ENCODE peak calls at places on chromosomes 12 and 14, in five cellular contexts. N, M, B, A and I are unnamed samples. For H3K27me3, H3K36me3 and H3K4me1, the result is how much of the 10 kb centered on the place peaks cover.

GRCh38 chr12:75315518-75315917 is 14.6 kb downstream of the CAPS2 start:
- DNase-seq in B (no peak), A (peak), M (no peak), N (no peak), I (no peak)

GRCh38 chr12:109696485-109697269 is 16.9 kb upstream of the FAM222A start:
- DNase-seq in N (no peak), M (no peak), A (peak), B (no peak), I (no peak)

GRCh38 chr14:57634335-57634734 is 140.7 kb upstream of the CCDC198 start:
- DNase-seq in M (no peak), A (no peak), N (peak), B (no peak), I (no peak)

GRCh38 chr12:92076106-92076505 is 69.5 kb downstream of the BTG1 start:
- DNase-seq in N (no peak), M (no peak), B (no peak), A (no peak), I (no peak)

GRCh38 chr12:126447346-126447745 is 1382.1 kb downstream of the AACS start:
- DNase-seq in B (no peak), N (no peak), M (no peak), A (no peak), I (no peak)

GRCh38 chr12:22321620-22322019 is 12.9 kb downstream of the ST8SIA1 start:
- DNase-seq in B (peak), A (peak), M (no peak), N (no peak), I (no peak)

GRCh38 chr14:84546236-84546635 is 983.7 kb upstream of the FLRT2 start:
- DNase-seq in N (no peak), B (no peak), A (no peak), M (no peak), I (no peak)

GRCh38 chr12:122137229-122137628 is 36.8 kb downstream of the IL31 start:
- DNase-seq in B (no peak), N (peak), M (no peak), A (no peak), I (no peak)

GRCh38 chr12:100528044-100528443 is 45.4 kb upstream of the GAS2L3 start:
- DNase-seq in A (no peak), M (no peak), B (no peak), N (no peak), I (no peak)

GRCh38 chr12:77122236-77122635 is 56.9 kb upstream of the E2F7 start:
- DNase-seq in N (no peak), B (peak), A (peak), M (no peak), I (no peak)

GRCh38 chr12:90102957-90103652 is 394.5 kb upstream of the ATP2B1 start:
- DNase-seq in B (peak), N (no peak), A (peak), M (no peak), I (no peak)

GRCh38 chr12:47903151-47903611 is 1.6 kb downstream of the VDR start:
- DNase-seq in A (peak), M (no peak), B (peak), N (peak), I (peak)

GRCh38 chr12:27104546-27104945 is 22.2 kb upstream of the C12orf71 start:
- DNase-seq in B (peak), N (no peak), M (no peak), A (no peak), I (no peak)

GRCh38 chr12:88299567-88300101 is 157.5 kb downstream of the TMTC3 start:
- DNase-seq in A (peak), M (no peak), N (no peak), B (peak), I (no peak)

GRCh38 chr14:32711103-32711680 is 227.5 kb upstream of the NPAS3 start:
- DNase-seq in N (peak), M (no peak), B (no peak), A (peak), I (peak)

GRCh38 chr12:128810182-128811127 is 13.3 kb downstream of the SLC15A4 start:
- DNase-seq in N (no peak), M (no peak), A (no peak), B (no peak), I (no peak)

GRCh38 chr14:99271288-99271941 is 582 bp downstream of the BCL11B start:
- DNase-seq in M (no peak), N (no peak), B (no peak), A (no peak), I (no peak)
- H3K27me3 ChIP-seq in M (under half), N (under half), B (under half), A (half or more), I (under half)

DNA sequence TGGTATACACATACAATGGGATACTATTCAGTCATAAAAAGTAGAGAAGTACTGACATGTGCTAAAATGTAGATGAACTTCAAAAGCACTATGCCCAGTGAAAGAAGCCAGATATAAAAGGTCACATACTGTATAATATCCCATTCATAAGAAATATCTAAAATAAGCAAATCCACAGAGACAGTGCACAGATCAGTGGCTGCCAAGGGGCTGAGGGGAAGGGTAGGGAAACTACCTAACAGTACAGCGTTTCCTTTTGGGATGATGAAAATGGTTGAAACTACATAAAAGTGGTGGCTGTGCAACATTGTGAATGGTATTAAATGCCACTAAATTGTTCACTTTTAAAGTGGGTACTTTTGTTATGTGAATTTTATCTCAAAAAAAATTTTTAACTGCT is 11.9 kb downstream of the EAPP start:
- DNase-seq in N (no peak), M (no peak), A (no peak), B (no peak), I (no peak)
- H3K36me3 ChIP-seq in N (half or more), M (half or more), A (half or more), B (under half), I (half or more)

GRCh38 chr12:123992118-123992825 is 19.3 kb downstream of the ZNF664 start:
- DNase-seq in B (peak), M (no peak), N (no peak), A (no peak), I (peak)

GRCh38 chr12:123990512-123990911 is 17.5 kb downstream of the ZNF664 start:
- DNase-seq in N (no peak), M (no peak), A (peak), B (no peak), I (no peak)

GRCh38 chr12:123989168-123989567 is 16.2 kb downstream of the ZNF664 start:
- DNase-seq in M (no peak), N (no peak), B (no peak), A (no peak), I (no peak)

GRCh38 chr12:123991402-123991951 is 18.5 kb downstream of the ZNF664 start:
- DNase-seq in N (no peak), M (no peak), A (no peak), B (peak), I (no peak)

GRCh38 chr12:123989753-123990152 is 16.7 kb downstream of the ZNF664 start:
- DNase-seq in B (no peak), N (no peak), M (no peak), A (no peak), I (no peak)
- H3K4me1 ChIP-seq in B (under half), N (under half), M (under half), A (half or more), I (half or more)

GRCh38 chr14:24337824-24338175 is 2.0 kb downstream of the RIPK3 start:
- DNase-seq in N (no peak), M (no peak), B (no peak), A (no peak), I (peak)

GRCh38 chr14:24338843-24339242 is 948 bp downstream of the RIPK3 start:
- DNase-seq in M (no peak), N (no peak), A (no peak), B (no peak), I (no peak)

GRCh38 chr14:24337144-24337823 is 2.4 kb upstream of the ADCY4 start:
- DNase-seq in A (no peak), M (no peak), B (no peak), N (peak), I (no peak)

GRCh38 chr14:24334431-24335271 is at the start of gene ADCY4:
- DNase-seq in A (peak), M (no peak), N (peak), B (no peak), I (peak)

GRCh38 chr14:24335461-24336146 is 733 bp upstream of the ADCY4 start:
- DNase-seq in B (no peak), A (no peak), N (peak), M (no peak), I (no peak)
- H3K27me3 ChIP-seq in B (under half), A (half or more), N (half or more), M (under half), I (under half)